ENCODE peak calls at places on chromosomes 4 and X, in four cellular contexts. S is substantia nigra, Z is A673, E is kidney. I is an unnamed sample.

GRCh38 chr4:138259296-138259695 is 17.1 kb upstream of the SLC7A11 start:
- DNase-seq in Z (no peak), S (no peak), E (no peak), I (no peak)

GRCh38 chrX:25433307-25433706 is 417.5 kb upstream of the ARX start:
- DNase-seq in E (no peak), S (no peak), Z (no peak), I (no peak)

GRCh38 chr4:90495936-90496335 is 368.7 kb downstream of the CCSER1 start:
- DNase-seq in Z (no peak), E (no peak), S (no peak), I (no peak)

GRCh38 chrX:68083510-68083909 is 349.8 kb downstream of the OPHN1 start:
- DNase-seq in Z (no peak), E (no peak), S (no peak), I (no peak)

GRCh38 chr4:36402008-36402758 is 120.8 kb downstream of the DTHD1 start:
- DNase-seq in S (no peak), Z (no peak), E (no peak), I (no peak)

GRCh38 chrX:125378205-125378604 is 58.5 kb downstream of the TEX13C start:
- DNase-seq in S (no peak), E (no peak), Z (peak; percentile 9), I (no peak)

GRCh38 chr4:5435201-5435600 is 273.2 kb downstream of the EVC2 start:
- DNase-seq in Z (no peak), E (no peak), S (no peak), I (peak; percentile 19)

GRCh38 chr4:7238300-7238960 is 46.1 kb downstream of the SORCS2 start:
- DNase-seq in E (peak; percentile 59), S (no peak), Z (peak; percentile 10), I (no peak)

GRCh38 chr4:147846318-147847135 is 114.6 kb downstream of the ARHGAP10 start:
- DNase-seq in S (no peak), E (no peak), Z (no peak), I (no peak)

GRCh38 chr4:184538023-184538599 is 63.8 kb upstream of the IRF2 start:
- DNase-seq in S (peak; percentile 85), Z (peak; percentile 90), E (peak; percentile 93), I (peak; percentile 87)
- H3K27ac ChIP-seq in S (peak overlapping the region; percentile 95), Z (peak overlapping the region; percentile 92), E (peak overlapping the region; percentile 97), I (peak overlapping the region; percentile 97)

DNA sequence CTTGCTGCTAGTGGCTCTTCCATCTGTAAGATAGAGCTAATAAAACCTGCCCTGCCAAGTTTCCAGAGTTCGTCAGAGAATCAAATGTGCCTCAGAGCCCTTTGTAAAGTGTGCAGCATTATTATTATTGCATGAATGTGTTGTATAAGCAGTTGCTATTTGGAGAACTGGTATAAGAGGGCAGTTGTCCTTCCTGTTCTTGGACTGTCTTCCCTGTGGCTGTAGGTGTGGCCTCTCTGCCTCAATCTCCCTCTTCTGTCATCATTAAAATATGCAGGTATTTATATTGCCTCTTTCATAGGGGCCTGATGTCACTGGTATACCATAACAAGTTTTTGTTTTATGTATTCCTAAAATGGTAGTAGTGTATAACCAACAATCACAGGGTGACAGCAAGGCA is 3.8 kb downstream of the MTM1 start:
- DNase-seq in E (no peak), Z (no peak), S (no peak), I (no peak)
- H3K27ac ChIP-seq in E (no peak overlapping the region), Z (no peak overlapping the region), S (no peak overlapping the region), I (no peak overlapping the region)

GRCh38 chrX:1555370-1555769 is 18.4 kb upstream of the P2RY8 start:
- DNase-seq in S (no peak), E (no peak), Z (no peak), I (no peak)
- H3K27ac ChIP-seq in S (no peak overlapping the region), E (no peak overlapping the region), Z (no peak overlapping the region), I (no peak overlapping the region)

GRCh38 chr4:159787901-159788300 is 685.0 kb downstream of the RAPGEF2 start:
- DNase-seq in S (no peak), Z (peak; percentile 60), E (no peak), I (no peak)
- H3K27ac ChIP-seq in S (no peak overlapping the region), Z (peak overlapping the region; percentile 22), E (no peak overlapping the region), I (no peak overlapping the region)

GRCh38 chrX:14697453-14697852 is 168.1 kb downstream of the GLRA2 start:
- DNase-seq in S (no peak), Z (peak; percentile 61), E (no peak), I (no peak)

GRCh38 chrX:14698770-14699169 is 169.4 kb downstream of the GLRA2 start:
- DNase-seq in E (no peak), S (no peak), Z (no peak), I (no peak)

GRCh38 chrX:14702145-14702544 is 170.7 kb downstream of the FANCB start:
- DNase-seq in E (no peak), Z (no peak), S (no peak), I (no peak)

DNA sequence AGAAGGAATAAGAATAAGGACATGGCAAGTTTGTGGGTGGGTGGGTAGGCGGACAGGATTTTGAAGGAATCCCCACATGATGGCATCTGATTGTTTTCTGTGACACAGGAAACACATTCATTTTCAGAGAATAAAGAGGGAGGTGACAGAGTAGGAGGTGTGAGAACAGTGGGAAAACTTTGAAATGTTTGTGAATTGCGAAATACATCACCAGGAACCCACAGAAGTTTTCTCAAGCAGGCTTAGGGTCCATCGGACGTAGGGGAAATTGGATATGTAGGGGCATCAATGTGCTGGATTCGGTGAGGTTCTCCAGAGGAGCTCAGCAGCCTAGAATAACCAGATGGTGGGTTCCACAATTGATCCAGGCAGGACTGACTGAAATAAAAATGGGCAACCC is 171.6 kb downstream of the GLRA2 start:
- DNase-seq in Z (no peak), E (no peak), S (no peak), I (no peak)
- H3K27ac ChIP-seq in Z (no peak overlapping the region), E (no peak overlapping the region), S (no peak overlapping the region), I (no peak overlapping the region)

I was measured in lung.